ENCODE peak calls at places on chromosomes 4 and X, in five cellular contexts. G is keratinocyte, W is osteoblast, P is MM.1S, F is transverse colon. X is an unnamed sample.

GRCh38 chr4:8079031-8079885 is 79.4 kb downstream of the ABLIM2 start:
- DNase-seq in G (no peak), W (peak; percentile 29), P (no peak), F (peak; percentile 72), X (no peak)

GRCh38 chrX:37958493-37959211 is 47.7 kb upstream of the SYTL5 start:
- DNase-seq in G (no peak), W (peak; percentile 19), P (no peak), F (no peak), X (no peak)

GRCh38 chrX:9492901-9493300 is 28.0 kb downstream of the TBL1X start:
- DNase-seq in G (no peak), W (peak; percentile 68), P (no peak), F (no peak), X (no peak)

GRCh38 chr4:6548201-6548881 is 26.6 kb upstream of the MAN2B2 start:
- DNase-seq in G (no peak), W (peak; percentile 94), P (no peak), F (no peak), X (peak; percentile 37)

GRCh38 chr4:113539408-113539807 is 222.1 kb downstream of the CAMK2D start:
- DNase-seq in G (peak; percentile 33), W (peak; percentile 22), P (no peak), F (no peak), X (no peak)

GRCh38 chr4:36399762-36400353 is 118.4 kb downstream of the DTHD1 start:
- DNase-seq in G (no peak), W (no peak), P (peak; percentile 47), F (peak; percentile 11), X (peak; percentile 34)

GRCh38 chr4:99323761-99324160 is 2.6 kb upstream of the ADH1B start:
- DNase-seq in G (no peak), W (peak; percentile 46), P (no peak), F (no peak), X (no peak)

GRCh38 chrX:29867971-29868370 is 347.4 kb upstream of the MAGEB2 start:
- DNase-seq in G (no peak), W (peak; percentile 34), P (no peak), F (no peak), X (no peak)

GRCh38 chrX:14529288-14529989 is at the start of gene GLRA2:
- DNase-seq in G (no peak), W (peak; percentile 19), P (peak; percentile 33), F (peak; percentile 24), X (no peak)

GRCh38 chr4:108947526-108947925 is 184.7 kb upstream of the ETNPPL start:
- DNase-seq in G (no peak), W (no peak), P (no peak), F (no peak), X (no peak)

GRCh38 chrX:8981742-8982141 is 52.2 kb downstream of the FAM9B start:
- DNase-seq in G (no peak), W (no peak), P (peak; percentile 83), F (no peak), X (no peak)

GRCh38 chr4:165994706-165995105 is 121.7 kb downstream of the TLL1 start:
- DNase-seq in G (no peak), W (no peak), P (no peak), F (no peak), X (no peak)

GRCh38 chr4:120870279-120870673 is 52.2 kb downstream of the PRDM5 start:
- DNase-seq in G (no peak), W (no peak), P (no peak), F (no peak), X (no peak)

GRCh38 chr4:69066945-69067344 is 29.3 kb upstream of the UGT2B7 start:
- DNase-seq in G (no peak), W (no peak), P (no peak), F (no peak), X (no peak)

GRCh38 chr4:36267491-36268254 is 13.7 kb upstream of the DTHD1 start:
- DNase-seq in G (no peak), W (no peak), P (no peak), F (no peak), X (no peak)

GRCh38 chrX:46169808-46170207 is 375.4 kb downstream of the ZNF674 start:
- DNase-seq in G (no peak), W (no peak), P (no peak), F (no peak), X (no peak)

GRCh38 chrX:96776966-96777365 is 92.3 kb downstream of the DIAPH2 start:
- DNase-seq in G (no peak), W (no peak), P (no peak), F (no peak), X (no peak)

GRCh38 chr4:103400405-103400804 is 202.3 kb upstream of the CENPE start:
- DNase-seq in G (peak; percentile 11), W (no peak), P (no peak), F (no peak), X (no peak)

GRCh38 chr4:54687887-54688841 is 30.4 kb downstream of the KIT start:
- DNase-seq in G (no peak), W (no peak), P (no peak), F (no peak), X (no peak)

GRCh38 chr4:174215936-174216699 is 67.3 kb downstream of the FBXO8 start:
- DNase-seq in G (no peak), W (no peak), P (no peak), F (no peak), X (no peak)

GRCh38 chrX:78064152-78064551 is 39.9 kb upstream of the PGK1 start:
- DNase-seq in G (no peak), W (no peak), P (no peak), F (no peak), X (no peak)

GRCh38 chr4:72809208-72809607 is 240.2 kb upstream of the ADAMTS3 start:
- DNase-seq in G (no peak), W (no peak), P (no peak), F (no peak), X (no peak)

GRCh38 chr4:147325566-147325965 is 155.3 kb upstream of the EDNRA start:
- DNase-seq in G (no peak), W (no peak), P (no peak), F (no peak), X (no peak)

GRCh38 chr4:7894098-7894676 is 45.5 kb downstream of the AFAP1 start:
- DNase-seq in G (no peak), W (no peak), P (no peak), F (no peak), X (no peak)

GRCh38 chr4:27011401-27011800 is 150.8 kb downstream of the STIM2 start:
- DNase-seq in G (no peak), W (no peak), P (no peak), F (no peak), X (no peak)

GRCh38 chr4:27009539-27009938 is 148.9 kb downstream of the STIM2 start:
- DNase-seq in G (no peak), W (no peak), P (no peak), F (no peak), X (no peak)

GRCh38 chr4:27008693-27009092 is 148.1 kb downstream of the STIM2 start:
- DNase-seq in G (no peak), W (no peak), P (no peak), F (no peak), X (no peak)

GRCh38 chr4:27013012-27013411 is 152.4 kb downstream of the STIM2 start:
- DNase-seq in G (no peak), W (no peak), P (peak; percentile 50), F (no peak), X (no peak)

GRCh38 chr4:27010334-27010940 is 149.8 kb downstream of the STIM2 start:
- DNase-seq in G (no peak), W (no peak), P (peak; percentile 54), F (peak; percentile 63), X (peak; percentile 15)
- H3K27ac ChIP-seq in G (no peak overlapping the region), W (peak overlapping the region; percentile 52), P (no peak overlapping the region), F (peak overlapping the region; percentile 38), X (no peak overlapping the region)

DNA sequence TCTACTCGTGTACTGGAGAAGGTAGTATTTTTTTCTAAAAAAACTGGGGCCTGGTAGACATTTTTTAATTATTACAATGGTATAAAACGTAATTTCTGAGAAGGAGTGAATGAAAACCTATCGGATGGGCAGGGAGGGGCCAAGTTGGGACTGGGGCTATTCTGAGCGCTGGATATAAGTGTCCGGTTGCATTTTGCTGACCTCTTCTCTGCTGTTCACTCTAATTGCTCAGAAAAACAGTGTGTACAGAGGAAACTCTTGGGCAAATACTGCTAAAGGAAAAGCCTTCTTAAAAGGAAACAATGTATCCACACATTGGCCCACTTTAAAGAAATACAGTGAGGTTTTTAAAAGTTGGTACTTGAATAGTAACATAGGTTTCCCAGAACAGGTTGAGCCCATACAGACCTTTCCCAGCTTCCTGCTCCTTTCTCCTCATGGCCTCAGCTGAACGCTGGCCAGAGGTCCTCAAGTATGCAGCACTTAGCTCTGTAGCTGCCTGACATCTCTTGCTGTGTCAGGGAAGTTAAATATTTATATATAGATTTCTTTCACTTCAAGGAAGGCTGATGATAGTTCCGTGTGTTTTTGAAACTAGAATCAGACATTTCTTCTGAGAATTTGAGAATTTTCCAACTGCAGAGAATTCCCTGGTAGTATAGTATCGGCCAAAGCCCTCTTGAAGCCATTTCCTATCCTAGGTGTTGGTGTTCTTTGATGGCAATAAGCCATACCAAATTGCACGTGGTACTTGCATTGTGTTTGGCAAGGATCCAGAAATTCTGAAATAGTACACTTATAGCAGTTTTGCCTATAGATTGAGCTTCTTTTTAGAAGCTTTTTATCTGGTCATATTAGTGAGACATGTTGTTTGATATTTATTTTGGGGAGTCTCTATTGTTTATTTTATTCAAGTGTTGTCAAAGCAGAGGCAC is 97.1 kb upstream of the SLC4A4 start:
- DNase-seq in G (no peak), W (no peak), P (no peak), F (no peak), X (no peak)
- H3K27ac ChIP-seq in G (no peak overlapping the region), W (peak overlapping the region; percentile 32), P (no peak overlapping the region), F (no peak overlapping the region), X (no peak overlapping the region)

GRCh38 chr4:76703123-76703490 is 194.8 kb downstream of the SOWAHB start:
- DNase-seq in G (peak; percentile 75), W (peak; percentile 34), P (no peak), F (no peak), X (no peak)

GRCh38 chr4:76704133-76704881 is 193.6 kb downstream of the SOWAHB start:
- DNase-seq in G (peak; percentile 84), W (no peak), P (no peak), F (peak; percentile 79), X (no peak)

GRCh38 chr4:76699911-76700310 is 198.0 kb downstream of the SOWAHB start:
- DNase-seq in G (no peak), W (no peak), P (no peak), F (no peak), X (no peak)

GRCh38 chr4:76703676-76704075 is 194.3 kb downstream of the SOWAHB start:
- DNase-seq in G (no peak), W (no peak), P (no peak), F (no peak), X (no peak)

DNA sequence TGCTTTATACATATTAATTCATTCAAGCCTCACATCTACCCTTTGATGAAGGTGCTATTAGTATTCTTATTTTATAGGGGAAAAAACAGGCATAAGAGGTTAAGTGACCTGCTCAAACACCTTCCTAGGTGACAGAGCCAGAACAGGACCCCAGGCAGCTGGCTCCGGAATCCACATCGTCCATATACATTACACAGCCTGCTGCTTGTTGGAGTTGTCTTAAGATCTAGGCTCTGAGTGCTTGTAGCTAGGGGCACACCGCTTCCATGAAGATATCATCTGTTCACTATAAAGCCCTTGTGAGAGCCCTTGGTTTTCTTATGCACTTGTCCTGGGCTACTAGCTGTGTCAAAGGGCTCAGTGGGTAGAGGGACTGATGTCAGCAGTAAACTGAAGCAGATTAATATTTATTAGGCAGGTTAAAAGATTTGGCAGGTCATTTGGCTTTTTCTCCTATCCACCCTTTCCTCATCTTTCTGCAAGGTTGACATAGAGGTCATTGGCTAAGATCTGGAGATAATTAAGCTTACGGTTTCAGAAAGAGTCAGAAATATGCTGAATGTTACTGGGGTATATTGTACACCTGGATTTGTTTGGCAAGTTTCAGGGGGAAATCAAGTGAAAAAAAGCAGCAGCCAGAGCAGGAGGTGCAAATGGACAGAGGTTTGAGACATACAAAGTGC is 195.4 kb downstream of the SOWAHB start:
- DNase-seq in G (no peak), W (no peak), P (peak; percentile 60), F (no peak), X (no peak)
- H3K27ac ChIP-seq in G (peak overlapping the region; percentile 73), W (no peak overlapping the region), P (peak overlapping the region; percentile 77), F (peak overlapping the region; percentile 85), X (no peak overlapping the region)

GRCh38 chrX:119502727-119503483 is 34.7 kb downstream of the SLC25A5 start:
- DNase-seq in G (no peak), W (no peak), P (no peak), F (peak; percentile 85), X (no peak)
- H3K27ac ChIP-seq in G (peak overlapping the region; percentile 83), W (peak overlapping the region; percentile 50), P (no peak overlapping the region), F (peak overlapping the region; percentile 73), X (peak overlapping the region; percentile 36)